ENCODE peak calls at places on chromosomes 6 and 20, in seven cellular contexts. V is body of pancreas; Y is fibroblast of lung; K is activated naive CD4-positive, alpha-beta T cell treated with Interleukin-2 at 50 U/mL for 16 hours; X is SK-N-SH; T is left ventricle myocardium inferior; B is head of caudate nucleus. G is an unnamed sample.

GRCh38 chr6:107634147-107635057 is 144.5 kb downstream of the SOBP start:
- DNase-seq in V (no peak), Y (peak), K (no peak), X (peak), T (peak), B (no peak), G (no peak)

GRCh38 chr6:143107440-143107839 is 46.8 kb downstream of the AIG1 start:
- DNase-seq in V (no peak), Y (no peak), K (no peak), X (no peak), T (no peak), B (no peak), G (no peak)

GRCh38 chr20:2285618-2286017 is 10.2 kb upstream of the TGM3 start:
- DNase-seq in V (no peak), Y (no peak), K (no peak), X (no peak), T (no peak), B (no peak), G (no peak)

GRCh38 chr20:44288252-44288651 is 22.8 kb downstream of the FITM2 start:
- DNase-seq in V (no peak), Y (no peak), K (no peak), X (no peak), T (no peak), B (no peak), G (no peak)

GRCh38 chr6:114364295-114364694 is 21.5 kb upstream of the HS3ST5 start:
- DNase-seq in V (no peak), Y (peak), K (no peak), X (no peak), T (no peak), B (no peak), G (no peak)

GRCh38 chr6:105805581-105806023 is 280.5 kb upstream of the PRDM1 start:
- DNase-seq in V (no peak), Y (peak), K (no peak), X (no peak), T (no peak), B (no peak), G (no peak)

GRCh38 chr6:121886223-121886830 is 450.9 kb downstream of the GJA1 start:
- DNase-seq in V (no peak), Y (no peak), K (no peak), X (no peak), T (no peak), B (no peak), G (no peak)

GRCh38 chr20:19211661-19212523 is 550 bp upstream of the SLC24A3 start:
- DNase-seq in V (no peak), Y (peak), K (no peak), X (peak), T (no peak), B (peak), G (peak)

GRCh38 chr6:166449641-166450040 is 66.9 kb upstream of the MPC1 start:
- DNase-seq in V (no peak), Y (no peak), K (no peak), X (no peak), T (no peak), B (no peak), G (no peak)

GRCh38 chr6:159913375-159913774 is 22.6 kb downstream of the MAS1 start:
- DNase-seq in V (no peak), Y (no peak), K (no peak), X (no peak), T (no peak), B (no peak), G (no peak)

G was measured in pons.